ENCODE peak calls at places on chromosomes 1 and 21, in nine cellular contexts. W is fibroblast of lung, O is upper lobe of right lung, L is neural progenitor cell, U is OCI-LY7, C is hepatocyte, S is BE2C, I is psoas muscle, T is A549. G is an unnamed sample. For H3K4me1, the result is how much of the 10 kb centered on the place peaks cover.

GRCh38 chr1:235327559-235328270 is at the start of gene ARID4B:
- DNase-seq in W (no peak), O (peak), L (peak), U (no peak), C (no peak), S (no peak), I (peak), T (peak), G (no peak)

GRCh38 chr1:211705439-211706205 is 30.2 kb upstream of the NEK2 start:
- DNase-seq in W (peak), O (no peak), L (no peak), U (no peak), C (no peak), S (no peak), I (no peak), T (no peak), G (no peak)

GRCh38 chr1:27542463-27543273 is 52.7 kb upstream of the WASF2 start:
- DNase-seq in W (peak), O (no peak), L (no peak), U (no peak), C (peak), S (peak), I (peak), T (peak), G (peak)

GRCh38 chr1:238652346-238652968 is 733.9 kb upstream of the CHRM3 start:
- DNase-seq in W (peak), O (no peak), L (no peak), U (no peak), C (no peak), S (no peak), I (no peak), T (no peak), G (no peak)

GRCh38 chr1:36257375-36257767 is 33.1 kb downstream of the THRAP3 start:
- DNase-seq in W (no peak), O (no peak), L (no peak), U (no peak), C (no peak), S (no peak), I (peak), T (no peak), G (no peak)

GRCh38 chr1:28540651-28541050 is 12.2 kb upstream of the TRNAU1AP start:
- DNase-seq in W (no peak), O (no peak), L (no peak), U (no peak), C (no peak), S (no peak), I (no peak), T (no peak), G (peak)

GRCh38 chr1:232628335-232629214 is 1.4 kb downstream of the SIPA1L2 start:
- DNase-seq in W (peak), O (no peak), L (peak), U (peak), C (peak), S (no peak), I (no peak), T (no peak), G (no peak)

GRCh38 chr1:156896490-156897033 is 3.0 kb downstream of the PEAR1 start:
- DNase-seq in W (peak), O (no peak), L (peak), U (no peak), C (peak), S (no peak), I (peak), T (peak), G (peak)

GRCh38 chr1:10793129-10793651 is 3.3 kb downstream of the CASZ1 start:
- DNase-seq in W (peak), O (no peak), L (peak), U (no peak), C (peak), S (no peak), I (no peak), T (no peak), G (no peak)

GRCh38 chr1:246008256-246008901 is 498.7 kb downstream of the SMYD3 start:
- DNase-seq in W (no peak), O (no peak), L (no peak), U (no peak), C (no peak), S (no peak), I (no peak), T (no peak), G (no peak)

GRCh38 chr21:43361127-43361492 is 65.8 kb downstream of the SIK1 start:
- DNase-seq in W (peak), O (no peak), L (no peak), U (peak), C (peak), S (peak), I (peak), T (no peak), G (no peak)

GRCh38 chr1:67468066-67468718 is 38.0 kb upstream of the SERBP1 start:
- DNase-seq in W (no peak), O (no peak), L (no peak), U (no peak), C (no peak), S (no peak), I (peak), T (no peak), G (no peak)

GRCh38 chr1:108316545-108316944 is 72.7 kb upstream of the NBPF4 start:
- DNase-seq in W (peak), O (no peak), L (peak), U (no peak), C (no peak), S (no peak), I (no peak), T (no peak), G (no peak)

GRCh38 chr1:115356356-115356755 is 18.3 kb upstream of the NGF start:
- DNase-seq in W (no peak), O (no peak), L (no peak), U (no peak), C (no peak), S (no peak), I (no peak), T (no peak), G (peak)

GRCh38 chr1:214472362-214472761 is 79.0 kb downstream of the PTPN14 start:
- DNase-seq in W (no peak), O (no peak), L (no peak), U (no peak), C (no peak), S (no peak), I (no peak), T (no peak), G (no peak)

GRCh38 chr1:6149597-6149996 is 30.5 kb downstream of the CHD5 start:
- DNase-seq in W (no peak), O (no peak), L (no peak), U (no peak), C (no peak), S (no peak), I (no peak), T (no peak), G (no peak)

GRCh38 chr1:113732802-113733201 is 26.5 kb downstream of the PHTF1 start:
- DNase-seq in W (no peak), O (no peak), L (no peak), U (no peak), C (no peak), S (no peak), I (no peak), T (no peak), G (no peak)

GRCh38 chr1:41738475-41738874 is 180.2 kb downstream of the HIVEP3 start:
- DNase-seq in W (no peak), O (peak), L (no peak), U (no peak), C (no peak), S (no peak), I (no peak), T (no peak), G (no peak)

GRCh38 chr1:227907439-227908015 is 40.2 kb downstream of the WNT9A start:
- DNase-seq in W (no peak), O (no peak), L (no peak), U (no peak), C (no peak), S (no peak), I (no peak), T (no peak), G (no peak)

GRCh38 chr1:180936110-180937011 is 23.7 kb downstream of the KIAA1614 start:
- DNase-seq in W (no peak), O (no peak), L (no peak), U (no peak), C (no peak), S (no peak), I (no peak), T (no peak), G (no peak)

GRCh38 chr1:211327341-211327921 is 798 bp downstream of the TRAF5 start:
- DNase-seq in W (peak), O (no peak), L (peak), U (peak), C (peak), S (peak), I (no peak), T (peak), G (no peak)

GRCh38 chr21:38804617-38805281 is 980 bp upstream of the ETS2 start:
- DNase-seq in W (peak), O (peak), L (no peak), U (no peak), C (peak), S (peak), I (peak), T (no peak), G (peak)

GRCh38 chr21:39098696-39099111 is 84.5 kb downstream of the PSMG1 start:
- DNase-seq in W (no peak), O (no peak), L (no peak), U (no peak), C (no peak), S (no peak), I (no peak), T (no peak), G (no peak)

GRCh38 chr1:246566808-246567154 is 525 bp downstream of the CNST start:
- DNase-seq in W (no peak), O (no peak), L (no peak), U (peak), C (no peak), S (no peak), I (peak), T (peak), G (no peak)

GRCh38 chr1:8524637-8525157 is 206.8 kb downstream of the SLC45A1 start:
- DNase-seq in W (no peak), O (no peak), L (no peak), U (peak), C (no peak), S (no peak), I (no peak), T (no peak), G (no peak)

GRCh38 chr1:23791434-23792047 is 596 bp downstream of the LYPLA2 start:
- DNase-seq in W (no peak), O (peak), L (peak), U (no peak), C (peak), S (no peak), I (peak), T (no peak), G (peak)

GRCh38 chr1:91282695-91283420 is 121.8 kb downstream of the HFM1 start:
- DNase-seq in W (peak), O (no peak), L (peak), U (peak), C (peak), S (peak), I (no peak), T (peak), G (peak)

GRCh38 chr1:7896994-7897393 is 43.6 kb downstream of the TNFRSF9 start:
- DNase-seq in W (no peak), O (no peak), L (no peak), U (no peak), C (no peak), S (no peak), I (no peak), T (no peak), G (no peak)

GRCh38 chr1:80445021-80445420 is 1355.7 kb upstream of the ADGRL2 start:
- DNase-seq in W (peak), O (no peak), L (no peak), U (no peak), C (no peak), S (no peak), I (no peak), T (no peak), G (no peak)

GRCh38 chr1:5688479-5689077 is 303.6 kb downstream of the NPHP4 start:
- DNase-seq in W (no peak), O (no peak), L (no peak), U (no peak), C (peak), S (no peak), I (no peak), T (no peak), G (peak)

GRCh38 chr1:201584510-201584991 is 45.6 kb downstream of the NAV1 start:
- DNase-seq in W (peak), O (peak), L (no peak), U (no peak), C (peak), S (peak), I (no peak), T (no peak), G (no peak)

GRCh38 chr1:228782662-228783414 is 47.6 kb downstream of the RHOU start:
- DNase-seq in W (peak), O (no peak), L (no peak), U (no peak), C (peak), S (no peak), I (peak), T (peak), G (peak)

GRCh38 chr1:203860396-203860951 is 925 bp upstream of the SNRPE start:
- DNase-seq in W (peak), O (no peak), L (peak), U (no peak), C (peak), S (peak), I (peak), T (no peak), G (no peak)

GRCh38 chr1:218384576-218384975 is 39.4 kb downstream of the TGFB2 start:
- DNase-seq in W (no peak), O (no peak), L (no peak), U (no peak), C (no peak), S (no peak), I (no peak), T (no peak), G (no peak)

GRCh38 chr1:16605532-16605931 is 7.8 kb downstream of the NBPF1 start:
- DNase-seq in W (no peak), O (no peak), L (peak), U (no peak), C (no peak), S (no peak), I (no peak), T (no peak), G (no peak)

GRCh38 chr1:218658294-218658693 is 313.2 kb downstream of the TGFB2 start:
- DNase-seq in W (no peak), O (no peak), L (no peak), U (no peak), C (no peak), S (no peak), I (no peak), T (no peak), G (no peak)

DNA sequence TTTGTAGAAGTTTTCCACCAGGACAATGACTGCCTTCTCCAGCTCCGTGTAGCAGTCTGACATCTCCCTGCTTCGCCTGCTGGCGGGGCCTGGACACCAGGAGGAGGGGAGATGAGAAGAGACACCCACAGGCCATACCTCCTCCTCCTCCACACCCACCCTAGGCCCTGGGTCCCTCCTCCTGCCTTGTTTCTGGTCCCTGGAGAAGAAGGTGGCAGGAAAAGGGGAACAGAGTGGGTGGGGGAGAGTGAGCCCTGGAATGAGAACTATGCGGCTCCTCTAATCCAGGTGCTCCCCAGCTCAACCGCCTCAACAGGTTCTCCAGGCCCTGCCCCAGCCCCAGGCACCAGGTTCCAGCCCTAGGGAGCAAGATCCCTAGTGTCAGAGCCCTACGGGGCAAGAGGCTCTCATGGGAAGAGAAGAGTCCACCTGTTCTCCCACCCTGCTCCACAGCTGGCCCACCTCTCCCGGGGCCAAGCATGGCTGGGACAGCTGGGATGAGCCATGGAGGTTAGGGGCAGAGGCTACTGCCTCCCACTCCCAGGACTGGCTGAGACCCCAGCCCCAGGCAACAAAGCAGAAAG is 4.8 kb downstream of the S100A16 start:
- DNase-seq in W (no peak), O (no peak), L (no peak), U (no peak), C (no peak), S (no peak), I (no peak), T (no peak), G (peak)
- TF ChIP-seq CTCF in W (no peak), O (peak), L (no peak), U (no peak), C (no peak), S (no peak), I (no peak), T (no peak), G (no peak)

GRCh38 chr1:54495954-54496353 is 52.1 kb upstream of the ACOT11 start:
- DNase-seq in W (no peak), O (no peak), L (no peak), U (no peak), C (no peak), S (no peak), I (no peak), T (no peak), G (no peak)
- H3K4me1 ChIP-seq in W (under half), O (under half), L (under half), U (under half), C (under half), S (under half), I (under half), T (under half), G (under half)

GRCh38 chr1:76046149-76046548 is 28.4 kb upstream of the ST6GALNAC3 start:
- DNase-seq in W (no peak), O (no peak), L (no peak), U (no peak), C (no peak), S (no peak), I (no peak), T (no peak), G (no peak)

GRCh38 chr1:76053021-76053420 is 21.5 kb upstream of the ST6GALNAC3 start:
- DNase-seq in W (no peak), O (no peak), L (peak), U (no peak), C (peak), S (peak), I (no peak), T (no peak), G (no peak)

DNA sequence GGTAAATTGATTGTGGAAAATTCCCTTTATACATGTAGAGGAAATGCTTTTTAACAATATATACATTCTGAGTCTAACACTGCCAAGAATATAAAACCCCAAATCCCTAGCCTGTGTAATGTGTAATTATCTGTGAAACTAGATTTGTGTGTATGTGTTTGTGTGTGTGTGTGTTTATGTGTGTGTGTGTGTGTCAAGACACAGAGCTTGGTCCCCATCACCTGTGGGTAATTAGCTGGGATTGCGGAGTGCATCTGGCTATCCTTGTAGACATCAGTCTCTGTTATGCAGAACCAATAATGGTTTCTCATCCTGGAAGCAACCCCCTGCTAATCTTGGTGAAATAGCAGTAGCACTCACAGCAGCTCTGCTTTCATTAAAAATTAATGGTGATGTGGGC is 26.4 kb upstream of the ST6GALNAC3 start:
- DNase-seq in W (no peak), O (no peak), L (no peak), U (no peak), C (no peak), S (peak), I (no peak), T (no peak), G (no peak)
- H3K4me3 ChIP-seq in W (no peak), O (no peak), L (no peak), U (no peak), C (no peak), S (no peak), I (no peak), T (no peak), G (no peak)

DNA sequence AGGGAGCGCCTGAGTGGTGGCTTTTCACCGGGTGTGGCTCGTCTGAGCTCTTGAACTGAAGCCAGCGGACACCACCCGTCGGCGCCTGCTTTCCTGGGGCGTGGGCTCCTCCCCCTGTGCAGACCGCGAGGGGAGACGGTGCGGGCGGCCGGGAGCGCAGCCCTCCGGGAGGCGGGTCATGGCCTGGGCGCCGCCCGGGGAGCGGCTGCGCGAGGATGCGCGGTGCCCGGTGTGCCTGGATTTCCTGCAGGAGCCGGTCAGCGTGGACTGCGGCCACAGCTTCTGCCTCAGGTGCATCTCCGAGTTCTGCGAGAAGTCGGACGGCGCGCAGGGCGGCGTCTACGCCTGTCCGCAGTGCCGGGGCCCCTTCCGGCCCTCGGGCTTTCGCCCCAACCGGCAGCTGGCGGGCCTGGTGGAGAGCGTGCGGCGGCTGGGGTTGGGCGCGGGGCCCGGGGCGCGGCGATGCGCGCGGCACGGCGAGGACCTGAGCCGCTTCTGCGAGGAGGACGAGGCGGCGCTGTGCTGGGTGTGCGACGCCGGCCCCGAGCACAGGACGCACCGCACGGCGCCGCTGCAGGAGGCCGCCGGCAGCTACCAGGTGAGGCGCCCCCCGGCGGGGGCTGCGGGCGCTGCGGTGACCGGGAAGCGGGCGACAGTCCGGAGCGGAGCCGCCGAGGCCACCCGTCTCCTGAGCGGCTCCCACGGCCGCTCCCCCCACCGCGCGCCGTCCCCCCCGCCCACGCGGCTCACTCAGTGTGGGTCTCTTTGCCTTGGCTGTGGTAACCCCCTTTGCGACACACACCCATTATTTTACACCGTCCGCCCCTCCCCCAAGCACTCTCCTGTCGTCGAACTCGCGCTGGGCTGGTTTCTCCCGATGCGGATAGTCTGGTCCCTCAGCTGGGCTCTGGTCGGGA is at the start of gene TRIM58:
- DNase-seq in W (no peak), O (peak), L (no peak), U (no peak), C (no peak), S (peak), I (no peak), T (no peak), G (no peak)
- TF ChIP-seq CTCF in W (no peak), O (no peak), L (no peak), U (no peak), C (no peak), S (peak), I (no peak), T (no peak), G (peak)

GRCh38 chr21:45630876-45631275 is 12.6 kb upstream of the PCBP3 start:
- DNase-seq in W (no peak), O (no peak), L (no peak), U (no peak), C (peak), S (no peak), I (no peak), T (no peak), G (no peak)

GRCh38 chr21:45630066-45630694 is 13.3 kb upstream of the PCBP3 start:
- DNase-seq in W (no peak), O (no peak), L (no peak), U (no peak), C (peak), S (no peak), I (no peak), T (no peak), G (no peak)

GRCh38 chr21:45632897-45633260 is 10.6 kb upstream of the PCBP3 start:
- DNase-seq in W (no peak), O (no peak), L (no peak), U (no peak), C (no peak), S (no peak), I (no peak), T (no peak), G (no peak)

GRCh38 chr21:45632165-45632896 is 11.2 kb upstream of the PCBP3 start:
- DNase-seq in W (no peak), O (no peak), L (no peak), U (peak), C (no peak), S (no peak), I (no peak), T (no peak), G (no peak)

GRCh38 chr21:45631540-45631939 is 12.0 kb upstream of the PCBP3 start:
- DNase-seq in W (no peak), O (no peak), L (no peak), U (no peak), C (peak), S (no peak), I (no peak), T (no peak), G (no peak)
- H3K4me1 ChIP-seq in W (under half), O (under half), L (under half), U (under half), C (under half), S (under half), I (under half), T (under half), G (under half)

GRCh38 chr21:29196664-29197052 is 66.2 kb downstream of the MAP3K7CL start:
- DNase-seq in W (no peak), O (no peak), L (no peak), U (no peak), C (no peak), S (no peak), I (no peak), T (no peak), G (no peak)
- H3K4me3 ChIP-seq in W (no peak), O (peak), L (no peak), U (no peak), C (no peak), S (no peak), I (peak), T (peak), G (no peak)

G was measured in Caco-2.